ENCODE peak calls at places on chromosomes 4 and X, in nine cellular contexts. One of them, this sample, is unnamed.

GRCh38 chrX:44906041-44906440 is 33.1 kb downstream of the KDM6A start:
- DNase-seq in K562: no peak
- DNase-seq in H1: no peak
- DNase-seq in esophagus muscularis mucosa: no peak
- DNase-seq in sigmoid colon: no peak
- DNase-seq in SK-N-SH: no peak
- DNase-seq in upper lobe of left lung: no peak
- DNase-seq in transverse colon: no peak
- DNase-seq in suprapubic skin: no peak
- DNase-seq in this sample: no peak

GRCh38 chrX:8043546-8043945 is 116.3 kb upstream of the PNPLA4 start:
- DNase-seq in SK-N-SH: no peak
- DNase-seq in suprapubic skin: no peak
- DNase-seq in sigmoid colon: no peak
- DNase-seq in transverse colon: no peak
- DNase-seq in upper lobe of left lung: no peak
- DNase-seq in K562: no peak
- DNase-seq in esophagus muscularis mucosa: no peak
- DNase-seq in H1: no peak
- DNase-seq in this sample: no peak

GRCh38 chr4:174828845-174829701 is at the start of gene GLRA3:
- DNase-seq in SK-N-SH: peak; percentile 79
- DNase-seq in esophagus muscularis mucosa: no peak
- DNase-seq in upper lobe of left lung: peak; percentile 57
- DNase-seq in transverse colon: peak; percentile 15
- DNase-seq in suprapubic skin: no peak
- DNase-seq in H1: peak; percentile 96
- DNase-seq in K562: peak; percentile 88
- DNase-seq in sigmoid colon: no peak
- DNase-seq in this sample: peak; percentile 36

GRCh38 chr4:22115262-22115661 is 166.7 kb upstream of the KCNIP4 start:
- DNase-seq in esophagus muscularis mucosa: no peak
- DNase-seq in upper lobe of left lung: no peak
- DNase-seq in SK-N-SH: no peak
- DNase-seq in K562: no peak
- DNase-seq in transverse colon: no peak
- DNase-seq in H1: no peak
- DNase-seq in suprapubic skin: no peak
- DNase-seq in sigmoid colon: no peak
- DNase-seq in this sample: no peak

GRCh38 chr4:44740201-44740600 is 13.8 kb upstream of the GNPDA2 start:
- DNase-seq in H1: no peak
- DNase-seq in SK-N-SH: no peak
- DNase-seq in upper lobe of left lung: no peak
- DNase-seq in suprapubic skin: no peak
- DNase-seq in esophagus muscularis mucosa: no peak
- DNase-seq in sigmoid colon: no peak
- DNase-seq in transverse colon: no peak
- DNase-seq in K562: no peak
- DNase-seq in this sample: no peak

GRCh38 chrX:37847733-37848197 is 394 bp upstream of the DYNLT3 start:
- DNase-seq in upper lobe of left lung: no peak
- DNase-seq in esophagus muscularis mucosa: no peak
- DNase-seq in H1: no peak
- DNase-seq in SK-N-SH: no peak
- DNase-seq in suprapubic skin: no peak
- DNase-seq in K562: no peak
- DNase-seq in transverse colon: no peak
- DNase-seq in sigmoid colon: no peak
- DNase-seq in this sample: no peak

GRCh38 chr4:129254526-129254925 is 158.6 kb downstream of the C4orf33 start:
- DNase-seq in upper lobe of left lung: no peak
- DNase-seq in K562: no peak
- DNase-seq in H1: no peak
- DNase-seq in esophagus muscularis mucosa: no peak
- DNase-seq in suprapubic skin: no peak
- DNase-seq in SK-N-SH: no peak
- DNase-seq in transverse colon: no peak
- DNase-seq in sigmoid colon: no peak
- DNase-seq in this sample: no peak

GRCh38 chrX:110691446-110691845 is 104.2 kb downstream of the CHRDL1 start:
- DNase-seq in K562: no peak
- DNase-seq in H1: no peak
- DNase-seq in suprapubic skin: no peak
- DNase-seq in SK-N-SH: no peak
- DNase-seq in esophagus muscularis mucosa: no peak
- DNase-seq in transverse colon: no peak
- DNase-seq in upper lobe of left lung: no peak
- DNase-seq in sigmoid colon: no peak
- DNase-seq in this sample: no peak

GRCh38 chrX:103100484-103100883 is 7.5 kb upstream of the NXF3 start:
- DNase-seq in SK-N-SH: no peak
- DNase-seq in H1: no peak
- DNase-seq in upper lobe of left lung: no peak
- DNase-seq in transverse colon: no peak
- DNase-seq in K562: no peak
- DNase-seq in sigmoid colon: no peak
- DNase-seq in esophagus muscularis mucosa: no peak
- DNase-seq in suprapubic skin: no peak
- DNase-seq in this sample: no peak

GRCh38 chrX:103098488-103098887 is 5.5 kb upstream of the NXF3 start:
- DNase-seq in transverse colon: no peak
- DNase-seq in upper lobe of left lung: no peak
- DNase-seq in SK-N-SH: no peak
- DNase-seq in esophagus muscularis mucosa: no peak
- DNase-seq in K562: peak; percentile 42
- DNase-seq in sigmoid colon: no peak
- DNase-seq in H1: no peak
- DNase-seq in suprapubic skin: no peak
- DNase-seq in this sample: no peak

GRCh38 chrX:103099706-103100105 is 6.8 kb upstream of the NXF3 start:
- DNase-seq in suprapubic skin: no peak
- DNase-seq in K562: no peak
- DNase-seq in H1: no peak
- DNase-seq in esophagus muscularis mucosa: no peak
- DNase-seq in SK-N-SH: no peak
- DNase-seq in sigmoid colon: no peak
- DNase-seq in transverse colon: no peak
- DNase-seq in upper lobe of left lung: no peak
- DNase-seq in this sample: no peak

DNA sequence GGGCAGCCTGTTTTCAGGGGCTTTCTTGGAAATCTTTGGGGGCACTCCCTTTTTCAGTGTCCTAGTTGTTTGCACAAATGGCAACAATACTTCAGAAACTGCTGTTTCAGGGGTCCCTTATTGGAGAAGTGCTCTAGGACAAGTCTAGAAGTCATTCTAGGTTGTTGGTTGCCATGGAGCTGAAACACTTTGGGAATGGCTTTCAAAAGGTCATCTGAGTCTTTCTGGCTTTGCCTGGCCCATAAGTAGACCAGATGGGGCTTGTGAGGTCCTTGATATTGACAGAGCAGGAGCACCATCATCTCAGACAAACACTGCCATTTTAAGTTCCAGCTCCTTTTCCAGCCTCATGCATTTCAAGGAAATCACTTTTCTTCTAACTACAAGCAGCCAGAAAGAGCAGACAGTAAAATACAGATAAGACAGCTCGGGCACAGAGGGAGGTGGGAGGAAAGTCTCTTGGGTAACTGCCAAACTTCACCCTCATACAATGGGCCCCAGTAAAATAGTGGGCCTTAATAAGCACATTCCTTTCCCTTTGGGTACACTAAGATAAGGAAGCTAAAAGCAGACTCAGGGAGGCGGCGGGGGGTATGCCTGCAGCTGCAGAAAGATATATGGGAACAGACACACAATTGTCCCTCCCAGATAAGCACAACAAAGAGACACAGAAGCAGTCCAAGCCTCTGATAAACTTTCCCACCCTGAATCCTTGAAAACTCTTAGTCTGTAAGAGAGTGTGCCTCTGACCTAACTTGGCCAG is 8.5 kb upstream of the NXF3 start:
- DNase-seq in upper lobe of left lung: no peak
- DNase-seq in esophagus muscularis mucosa: no peak
- DNase-seq in suprapubic skin: no peak
- DNase-seq in sigmoid colon: no peak
- DNase-seq in K562: peak; percentile 43
- DNase-seq in transverse colon: no peak
- DNase-seq in SK-N-SH: no peak
- DNase-seq in H1: no peak
- DNase-seq in this sample: no peak
- TF ChIP-seq CTCF in upper lobe of left lung: no peak
- TF ChIP-seq CTCF in esophagus muscularis mucosa: no peak
- TF ChIP-seq CTCF in suprapubic skin: no peak
- TF ChIP-seq CTCF in sigmoid colon: no peak
- TF ChIP-seq CTCF in K562: no peak
- TF ChIP-seq CTCF in transverse colon: no peak
- TF ChIP-seq CTCF in SK-N-SH: no peak
- TF ChIP-seq CTCF in H1: no peak
- TF ChIP-seq CTCF in this sample: no peak

GRCh38 chrX:119617511-119618164 is 11.4 kb upstream of the NKRF start:
- DNase-seq in K562: no peak
- DNase-seq in suprapubic skin: no peak
- DNase-seq in H1: no peak
- DNase-seq in SK-N-SH: no peak
- DNase-seq in sigmoid colon: no peak
- DNase-seq in esophagus muscularis mucosa: no peak
- DNase-seq in transverse colon: peak; percentile 37
- DNase-seq in upper lobe of left lung: peak; percentile 25
- DNase-seq in this sample: peak; percentile 39

GRCh38 chrX:119614776-119615175 is 8.6 kb upstream of the NKRF start:
- DNase-seq in H1: no peak
- DNase-seq in transverse colon: no peak
- DNase-seq in SK-N-SH: no peak
- DNase-seq in suprapubic skin: no peak
- DNase-seq in K562: no peak
- DNase-seq in sigmoid colon: no peak
- DNase-seq in esophagus muscularis mucosa: no peak
- DNase-seq in upper lobe of left lung: no peak
- DNase-seq in this sample: no peak

GRCh38 chrX:119624417-119624816 is 18.2 kb upstream of the NKRF start:
- DNase-seq in H1: no peak
- DNase-seq in upper lobe of left lung: no peak
- DNase-seq in esophagus muscularis mucosa: no peak
- DNase-seq in SK-N-SH: no peak
- DNase-seq in suprapubic skin: no peak
- DNase-seq in transverse colon: no peak
- DNase-seq in sigmoid colon: no peak
- DNase-seq in K562: no peak
- DNase-seq in this sample: no peak

GRCh38 chrX:119622356-119623232 is 16.4 kb upstream of the NKRF start:
- DNase-seq in K562: no peak
- DNase-seq in upper lobe of left lung: peak; percentile 24
- DNase-seq in transverse colon: peak; percentile 33
- DNase-seq in SK-N-SH: no peak
- DNase-seq in H1: no peak
- DNase-seq in sigmoid colon: peak; percentile 71
- DNase-seq in esophagus muscularis mucosa: no peak
- DNase-seq in suprapubic skin: no peak
- DNase-seq in this sample: peak; percentile 50

DNA sequence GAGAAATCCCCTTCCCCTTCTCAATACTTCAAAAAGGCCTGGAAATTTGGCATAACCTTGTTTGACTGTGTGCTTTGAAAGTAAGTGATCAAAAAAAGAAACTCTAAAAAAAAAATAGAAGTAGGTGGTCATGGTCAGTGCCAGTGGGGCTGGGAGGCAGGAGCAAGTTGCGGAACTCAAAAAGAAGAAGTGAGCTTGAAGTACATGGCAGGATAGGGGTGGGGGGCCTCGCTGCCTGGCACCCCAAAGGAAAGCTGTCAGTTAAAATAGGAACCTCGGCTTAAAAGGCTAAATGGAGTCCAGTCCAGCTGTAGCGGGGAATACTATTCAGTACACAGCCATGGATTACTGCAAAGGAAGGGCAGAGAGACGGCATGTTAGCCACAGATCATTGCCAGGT is 12.2 kb upstream of the NKRF start:
- DNase-seq in K562: no peak
- DNase-seq in SK-N-SH: no peak
- DNase-seq in upper lobe of left lung: peak; percentile 61
- DNase-seq in transverse colon: peak; percentile 24
- DNase-seq in suprapubic skin: no peak
- DNase-seq in esophagus muscularis mucosa: no peak
- DNase-seq in H1: no peak
- DNase-seq in sigmoid colon: no peak
- DNase-seq in this sample: no peak
- TF ChIP-seq POLR2AphosphoS5 in K562: no peak
- TF ChIP-seq POLR2AphosphoS5 in SK-N-SH: no peak
- TF ChIP-seq POLR2AphosphoS5 in upper lobe of left lung: no peak
- TF ChIP-seq POLR2AphosphoS5 in transverse colon: no peak
- TF ChIP-seq POLR2AphosphoS5 in suprapubic skin: no peak
- TF ChIP-seq POLR2AphosphoS5 in esophagus muscularis mucosa: no peak
- TF ChIP-seq POLR2AphosphoS5 in H1: no peak
- TF ChIP-seq POLR2AphosphoS5 in sigmoid colon: no peak
- TF ChIP-seq POLR2AphosphoS5 in this sample: no peak

DNA sequence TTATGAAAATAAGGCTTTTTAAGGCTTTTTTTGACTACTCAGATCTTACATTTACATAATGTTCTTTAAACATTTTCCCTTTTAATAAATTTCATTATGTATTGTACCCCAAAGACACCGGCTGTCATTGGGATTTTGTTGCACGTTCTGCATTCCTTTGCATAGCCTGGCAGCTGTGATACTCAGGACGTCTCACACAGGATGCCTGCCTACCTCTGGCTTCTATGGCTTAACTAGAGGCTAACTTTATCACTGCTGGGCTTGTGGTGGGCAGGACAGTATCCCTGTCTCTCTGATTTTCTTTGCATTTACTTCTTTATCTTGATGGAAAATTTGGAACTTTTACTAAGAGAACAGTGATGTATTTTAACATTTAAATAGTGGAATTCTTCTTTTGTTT is 147.8 kb downstream of the BMPR1B start:
- DNase-seq in SK-N-SH: no peak
- DNase-seq in suprapubic skin: no peak
- DNase-seq in K562: no peak
- DNase-seq in esophagus muscularis mucosa: no peak
- DNase-seq in transverse colon: no peak
- DNase-seq in H1: no peak
- DNase-seq in upper lobe of left lung: no peak
- DNase-seq in sigmoid colon: no peak
- DNase-seq in this sample: no peak
- TF ChIP-seq EP300 in SK-N-SH: no peak
- TF ChIP-seq EP300 in suprapubic skin: no peak
- TF ChIP-seq EP300 in K562: no peak
- TF ChIP-seq EP300 in esophagus muscularis mucosa: no peak
- TF ChIP-seq EP300 in transverse colon: no peak
- TF ChIP-seq EP300 in H1: no peak
- TF ChIP-seq EP300 in upper lobe of left lung: no peak
- TF ChIP-seq EP300 in sigmoid colon: no peak
- TF ChIP-seq EP300 in this sample: no peak

GRCh38 chr4:7873881-7874280 is 65.8 kb downstream of the AFAP1 start:
- DNase-seq in esophagus muscularis mucosa: no peak
- DNase-seq in transverse colon: no peak
- DNase-seq in suprapubic skin: no peak
- DNase-seq in sigmoid colon: no peak
- DNase-seq in upper lobe of left lung: no peak
- DNase-seq in H1: no peak
- DNase-seq in K562: no peak
- DNase-seq in SK-N-SH: no peak
- DNase-seq in this sample: no peak

GRCh38 chr4:7874838-7875237 is 64.8 kb downstream of the AFAP1 start:
- DNase-seq in K562: no peak
- DNase-seq in upper lobe of left lung: no peak
- DNase-seq in H1: no peak
- DNase-seq in sigmoid colon: no peak
- DNase-seq in suprapubic skin: no peak
- DNase-seq in esophagus muscularis mucosa: no peak
- DNase-seq in SK-N-SH: no peak
- DNase-seq in transverse colon: no peak
- DNase-seq in this sample: no peak

GRCh38 chr4:7878323-7878722 is 61.3 kb downstream of the AFAP1 start:
- DNase-seq in SK-N-SH: no peak
- DNase-seq in upper lobe of left lung: no peak
- DNase-seq in sigmoid colon: peak; percentile 33
- DNase-seq in transverse colon: no peak
- DNase-seq in esophagus muscularis mucosa: no peak
- DNase-seq in suprapubic skin: no peak
- DNase-seq in K562: no peak
- DNase-seq in H1: no peak
- DNase-seq in this sample: no peak

GRCh38 chr4:7877131-7877530 is 62.5 kb downstream of the AFAP1 start:
- DNase-seq in sigmoid colon: peak; percentile 50
- DNase-seq in H1: no peak
- DNase-seq in upper lobe of left lung: no peak
- DNase-seq in esophagus muscularis mucosa: no peak
- DNase-seq in K562: no peak
- DNase-seq in suprapubic skin: no peak
- DNase-seq in transverse colon: no peak
- DNase-seq in SK-N-SH: no peak
- DNase-seq in this sample: no peak

GRCh38 chr4:7876096-7876993 is 63.3 kb downstream of the AFAP1 start:
- DNase-seq in H1: no peak
- DNase-seq in upper lobe of left lung: no peak
- DNase-seq in SK-N-SH: peak; percentile 54
- DNase-seq in suprapubic skin: no peak
- DNase-seq in sigmoid colon: peak; percentile 72
- DNase-seq in K562: no peak
- DNase-seq in esophagus muscularis mucosa: no peak
- DNase-seq in transverse colon: no peak
- DNase-seq in this sample: no peak
- TF ChIP-seq CTCF in H1: peak; percentile 62
- TF ChIP-seq CTCF in upper lobe of left lung: no peak
- TF ChIP-seq CTCF in SK-N-SH: peak; percentile 61
- TF ChIP-seq CTCF in suprapubic skin: no peak
- TF ChIP-seq CTCF in sigmoid colon: no peak
- TF ChIP-seq CTCF in K562: peak; percentile 7
- TF ChIP-seq CTCF in esophagus muscularis mucosa: peak; percentile 32
- TF ChIP-seq CTCF in transverse colon: no peak
- TF ChIP-seq CTCF in this sample: no peak